ENCODE peak calls at places on chromosomes 4 and X, in five cellular contexts. J is fibroblast of the conjunctiva, M is LoVo, K is hippocampal formation, G is neural crest cell. E is an unnamed sample.

GRCh38 chr4:68906238-68907137 is 45.1 kb downstream of the UGT2A3 start:
- DNase-seq in K (no peak), J (no peak), G (no peak), M (no peak), E (peak; percentile 54)

GRCh38 chr4:84467601-84468000 is 31.5 kb downstream of the NKX6-1 start:
- DNase-seq in K (no peak), M (no peak), G (no peak), J (no peak), E (no peak)

GRCh38 chr4:171629737-171630136 is 183.5 kb upstream of the GALNTL6 start:
- DNase-seq in M (no peak), J (no peak), G (no peak), K (no peak), E (peak; percentile 61)

GRCh38 chrX:130386408-130386808 is 934 bp upstream of the GPR119 start:
- DNase-seq in J (no peak), M (no peak), G (no peak), K (no peak), E (no peak)

GRCh38 chr4:105555409-105555808 is 3.0 kb downstream of the ARHGEF38 start:
- DNase-seq in M (no peak), G (no peak), J (no peak), K (no peak), E (peak; percentile 30)

GRCh38 chrX:137290011-137290410 is 256.2 kb upstream of the GPR101 start:
- DNase-seq in G (no peak), M (no peak), J (no peak), K (no peak), E (no peak)

GRCh38 chrX:11890843-11891514 is 132.9 kb downstream of the MSL3 start:
- DNase-seq in G (no peak), M (no peak), K (peak; percentile 24), J (no peak), E (no peak)

GRCh38 chr4:52751349-52751911 is at the start of gene ERVMER34-1:
- DNase-seq in K (no peak), J (no peak), G (peak; percentile 40), M (no peak), E (peak; percentile 90)

GRCh38 chrX:148929686-148930085 is 429.3 kb downstream of the AFF2 start:
- DNase-seq in M (no peak), K (no peak), G (no peak), J (no peak), E (no peak)

GRCh38 chrX:71224098-71224708 is 1.2 kb downstream of the GJB1 start:
- DNase-seq in J (no peak), M (no peak), K (no peak), G (no peak), E (no peak)

GRCh38 chr4:101774807-101775206 is 15.7 kb upstream of the BANK1 start:
- DNase-seq in J (peak; percentile 50), M (peak; percentile 70), K (no peak), G (no peak), E (no peak)

E was measured in WTC11.